ENCODE peak calls at places on chromosomes 7 and 10, in six cellular contexts. B is SK-N-SH, Z is right lobe of liver, C is upper lobe of right lung, F is neural progenitor cell, O is psoas muscle. M is an unnamed sample.
A peak's percentile ranks its signal among the peaks of the same experiment; 100 is the strongest.

GRCh38 chr10:120942806-120943413 is 91.7 kb downstream of the WDR11 start:
- DNase-seq in C (peak; percentile 90), F (peak; percentile 87), Z (peak; percentile 83), B (peak; percentile 86), O (peak; percentile 89), M (peak; percentile 81)

GRCh38 chr10:49735161-49735560 is 27.0 kb downstream of the OGDHL start:
- DNase-seq in B (peak; percentile 14), Z (no peak), F (no peak), C (no peak), O (no peak), M (no peak)

GRCh38 chr7:158449266-158449665 is 138.4 kb downstream of the PTPRN2 start:
- DNase-seq in C (no peak), Z (no peak), F (no peak), B (no peak), O (no peak), M (no peak)

GRCh38 chr10:132662186-132662920 is 123.6 kb downstream of the NKX6-2 start:
- DNase-seq in F (no peak), O (peak; percentile 18), Z (no peak), C (no peak), B (no peak), M (no peak)

GRCh38 chr7:31918706-31919393 is 151.4 kb downstream of the PDE1C start:
- DNase-seq in O (no peak), B (no peak), C (no peak), F (no peak), Z (no peak), M (no peak)

GRCh38 chr7:142485617-142486226 is 227.9 kb upstream of the PRSS58 start:
- DNase-seq in F (peak; percentile 28), B (peak; percentile 15), C (no peak), O (no peak), Z (no peak), M (no peak)

GRCh38 chr7:159040146-159040545 is 104.5 kb downstream of the VIPR2 start:
- DNase-seq in Z (peak; percentile 33), C (no peak), B (no peak), F (no peak), O (no peak), M (no peak)

GRCh38 chr10:95487994-95488393 is 73.2 kb downstream of the SORBS1 start:
- DNase-seq in Z (no peak), O (no peak), F (no peak), B (no peak), C (no peak), M (no peak)

GRCh38 chr10:4541292-4541691 is 284.7 kb upstream of the AKR1E2 start:
- DNase-seq in C (no peak), Z (no peak), F (no peak), B (no peak), O (no peak), M (no peak)

GRCh38 chr7:139370301-139370942 is 10.7 kb downstream of the LUC7L2 start:
- DNase-seq in O (no peak), F (no peak), Z (no peak), B (no peak), C (no peak), M (no peak)

GRCh38 chr10:78296794-78297193 is 263.1 kb downstream of the RPS24 start:
- DNase-seq in O (no peak), Z (no peak), F (no peak), B (no peak), C (no peak), M (no peak)

GRCh38 chr7:23213755-23214154 is 31.9 kb downstream of the NUP42 start:
- DNase-seq in O (no peak), Z (no peak), B (no peak), F (no peak), C (no peak), M (no peak)

GRCh38 chr10:3806603-3807002 is 21.6 kb upstream of the KLF6 start:
- DNase-seq in Z (no peak), O (no peak), F (no peak), C (no peak), B (no peak), M (no peak)

GRCh38 chr10:62323751-62324150 is 50.4 kb upstream of the ZNF365 start:
- DNase-seq in O (no peak), F (no peak), Z (no peak), B (no peak), C (no peak), M (no peak)

GRCh38 chr7:94258856-94259255 is 135.8 kb upstream of the COL1A2 start:
- DNase-seq in O (no peak), Z (no peak), F (peak; percentile 35), B (no peak), C (no peak), M (no peak)

GRCh38 chr10:48958598-48959200 is 19.1 kb upstream of the LRRC18 start:
- DNase-seq in C (no peak), B (no peak), O (no peak), F (no peak), Z (no peak), M (no peak)

GRCh38 chr7:98213296-98213873 is 2.1 kb downstream of the BHLHA15 start:
- DNase-seq in C (peak; percentile 51), F (no peak), Z (peak; percentile 28), B (peak; percentile 41), O (no peak), M (no peak)

GRCh38 chr10:7756360-7756992 is 31.3 kb downstream of the KIN start:
- DNase-seq in F (peak; percentile 39), O (no peak), B (no peak), C (no peak), Z (peak; percentile 55), M (peak; percentile 33)
- TF ChIP-seq CTCF in F (peak; percentile 52), O (peak; percentile 31), B (peak; percentile 61), C (peak; percentile 38), Z (peak; percentile 60), M (peak; percentile 72)

DNA sequence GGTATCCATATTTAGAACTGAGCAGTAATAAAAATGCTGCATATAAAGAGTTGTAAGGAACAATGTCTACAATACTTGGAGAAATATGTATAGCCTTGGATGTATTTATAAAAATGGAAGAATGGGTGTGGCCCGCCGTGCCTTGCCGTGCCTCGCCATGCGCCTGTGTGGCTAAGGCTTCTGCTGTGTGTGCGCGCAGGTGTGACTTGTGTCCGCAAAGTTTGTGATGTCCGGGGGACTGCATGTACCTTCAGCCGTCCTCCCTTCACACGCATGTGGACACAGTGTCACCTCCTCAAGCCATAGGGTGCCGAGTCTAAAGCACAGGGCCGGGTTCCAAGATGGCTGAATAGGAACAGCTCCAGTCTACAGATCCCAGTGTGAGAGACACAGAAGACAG is 9.8 kb downstream of the SAMD9 start:
- DNase-seq in B (no peak), F (no peak), O (no peak), C (no peak), Z (no peak), M (no peak)
- H3K9me3 ChIP-seq in B (peaks cover 6% of the 10 kb centered on the region), F (no peaks in the 10 kb centered on the region), O (peaks cover 34% of the 10 kb centered on the region), C (peaks cover 41% of the 10 kb centered on the region), Z (no peaks in the 10 kb centered on the region), M (no peaks in the 10 kb centered on the region)

DNA sequence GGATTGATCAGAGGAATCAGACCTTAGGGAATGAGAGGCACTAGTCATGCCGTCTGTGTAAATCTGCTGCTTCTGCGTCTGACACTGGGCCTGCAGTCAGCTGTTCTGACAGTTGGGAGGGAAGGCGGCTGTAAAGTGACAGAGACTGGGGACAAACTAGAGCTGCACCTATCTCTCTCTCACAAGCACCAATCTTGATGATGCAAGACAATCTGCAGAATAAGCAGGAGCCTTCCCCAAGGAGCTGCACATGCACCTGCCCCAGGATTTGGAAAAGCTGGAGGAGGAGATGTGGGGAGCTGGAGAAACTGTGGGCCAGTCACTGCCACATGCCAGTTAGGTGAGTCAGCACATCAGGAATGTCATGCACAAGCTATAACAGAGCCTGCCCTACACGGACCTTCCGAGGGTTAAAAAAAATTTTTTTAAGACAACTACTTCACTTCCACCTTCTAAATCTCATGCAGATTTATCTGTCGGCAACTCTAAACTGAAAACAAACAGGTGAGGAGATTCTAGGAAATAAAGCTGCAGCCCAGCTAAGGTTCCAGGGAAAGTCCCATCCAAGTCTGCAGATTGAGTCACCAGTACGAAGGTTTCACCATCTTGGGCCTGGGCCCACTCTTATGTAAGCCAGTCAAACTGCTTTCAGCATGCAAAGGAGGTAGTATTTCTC is 39.2 kb downstream of the ENO4 start:
- DNase-seq in O (peak; percentile 69), Z (peak; percentile 88), C (no peak), B (no peak), F (no peak), M (no peak)
- H3K4me1 ChIP-seq in O (no peaks in the 10 kb centered on the region), Z (peaks cover 8% of the 10 kb centered on the region), C (no peaks in the 10 kb centered on the region), B (peaks cover 20% of the 10 kb centered on the region), F (peaks cover 32% of the 10 kb centered on the region), M (no peaks in the 10 kb centered on the region)

GRCh38 chr10:14186245-14186644 is 144.5 kb downstream of the FRMD4A start:
- DNase-seq in O (no peak), F (peak; percentile 26), Z (no peak), B (no peak), C (no peak), M (no peak)
- TF ChIP-seq CTCF in O (no peak), F (peak; percentile 51), Z (no peak), B (peak; percentile 46), C (no peak), M (peak; percentile 45)

GRCh38 chr7:67608806-67609205 is 612.2 kb downstream of the TYW1 start:
- DNase-seq in C (no peak), O (no peak), Z (no peak), F (peak; percentile 8), B (no peak), M (no peak)

GRCh38 chr7:67602246-67602645 is 605.6 kb downstream of the TYW1 start:
- DNase-seq in B (no peak), Z (no peak), O (no peak), C (no peak), F (no peak), M (no peak)

GRCh38 chr7:67604461-67605386 is 608.1 kb downstream of the TYW1 start:
- DNase-seq in C (no peak), F (no peak), B (no peak), Z (no peak), O (no peak), M (no peak)
- H3K9me3 ChIP-seq in C (no peaks in the 10 kb centered on the region), F (no peaks in the 10 kb centered on the region), B (no peaks in the 10 kb centered on the region), Z (no peaks in the 10 kb centered on the region), O (no peaks in the 10 kb centered on the region), M (peaks cover 3% of the 10 kb centered on the region)

GRCh38 chr7:55565693-55566092 is 6.6 kb downstream of the VOPP1 start:
- DNase-seq in O (no peak), C (no peak), F (no peak), B (no peak), Z (no peak), M (no peak)
- H3K4me1 ChIP-seq in O (peaks cover 45% of the 10 kb centered on the region), C (peaks cover 16% of the 10 kb centered on the region), F (peaks cover 37% of the 10 kb centered on the region), B (peaks cover 28% of the 10 kb centered on the region), Z (peaks cover 37% of the 10 kb centered on the region), M (peaks cover 22% of the 10 kb centered on the region)

GRCh38 chr7:127487381-127487780 is 94.9 kb upstream of the ZNF800 start:
- DNase-seq in F (no peak), Z (no peak), B (no peak), C (no peak), O (no peak), M (no peak)

GRCh38 chr7:127485482-127485881 is 93.0 kb upstream of the ZNF800 start:
- DNase-seq in F (no peak), C (no peak), O (no peak), Z (no peak), B (no peak), M (peak; percentile 51)

GRCh38 chr7:127484954-127485353 is 92.4 kb upstream of the ZNF800 start:
- DNase-seq in C (no peak), O (no peak), F (no peak), Z (no peak), B (no peak), M (no peak)

GRCh38 chr7:127486654-127487053 is 94.1 kb upstream of the ZNF800 start:
- DNase-seq in O (no peak), Z (no peak), F (peak; percentile 4), C (no peak), B (no peak), M (no peak)
- TF ChIP-seq CTCF in O (no peak), Z (no peak), F (peak; percentile 18), C (no peak), B (no peak), M (no peak)